ENCODE peak calls at places on chromosomes 6 and 20, in four cellular contexts. Y, F, U and P are unnamed samples.
A peak's percentile ranks its signal among the peaks of the same experiment; 100 is the strongest.

GRCh38 chr20:6104493-6105188 is 18.2 kb downstream of the FERMT1 start:
- DNase-seq in Y (peak; percentile 54), U (no peak), F (no peak), P (peak; percentile 34)

GRCh38 chr20:62182469-62183425 is at the start of gene MTG2:
- DNase-seq in Y (peak; percentile 94), F (peak; percentile 100), U (peak; percentile 91), P (peak; percentile 95)

GRCh38 chr6:125363360-125364121 is 61.8 kb upstream of the HDDC2 start:
- DNase-seq in F (peak; percentile 32), Y (peak; percentile 73), U (peak; percentile 70), P (peak; percentile 17)

GRCh38 chr20:48791014-48791413 is 36.8 kb downstream of the PREX1 start:
- DNase-seq in Y (peak; percentile 36), F (no peak), U (no peak), P (no peak)

GRCh38 chr20:9081423-9081966 is 12.6 kb downstream of the PLCB4 start:
- DNase-seq in F (no peak), U (no peak), Y (no peak), P (peak; percentile 28)

GRCh38 chr6:169702640-169703246 is 817 bp downstream of the C6orf120 start:
- DNase-seq in U (no peak), Y (peak; percentile 13), F (peak; percentile 57), P (peak; percentile 19)

GRCh38 chr6:147463651-147464050 is 44.8 kb upstream of the SAMD5 start:
- DNase-seq in U (no peak), F (no peak), Y (no peak), P (no peak)

GRCh38 chr20:2578430-2579192 is 42.2 kb downstream of the TMC2 start:
- DNase-seq in Y (no peak), U (no peak), F (no peak), P (no peak)

GRCh38 chr6:34476048-34476328 is 10.1 kb downstream of the PACSIN1 start:
- DNase-seq in Y (no peak), U (no peak), F (no peak), P (no peak)

GRCh38 chr20:1462834-1463233 is 3.8 kb downstream of the NSFL1C start:
- DNase-seq in Y (no peak), U (no peak), F (no peak), P (no peak)

GRCh38 chr6:4342407-4343137 is 207.2 kb upstream of the ECI2 start:
- DNase-seq in F (no peak), U (no peak), Y (peak; percentile 35), P (peak; percentile 44)

GRCh38 chr20:3165473-3166337 is 6.0 kb upstream of the FASTKD5 start:
- DNase-seq in Y (peak; percentile 14), F (no peak), U (peak; percentile 44), P (peak; percentile 63)